ENCODE peak calls at places on chromosomes 3 and 15, in four cellular contexts. U is IMR-90, K is heart left ventricle, X is sigmoid colon. Y is an unnamed sample.

GRCh38 chr3:12724794-12725193 is 34.3 kb downstream of the TMEM40 start:
- DNase-seq in U (no peak), K (no peak), X (no peak), Y (no peak)

GRCh38 chr3:64454179-64454578 is 228.9 kb upstream of the PRICKLE2 start:
- DNase-seq in K (no peak), X (no peak), U (peak; percentile 85), Y (no peak)

GRCh38 chr3:63753567-63753966 is 65.5 kb upstream of the C3orf49 start:
- DNase-seq in U (peak; percentile 31), K (no peak), X (no peak), Y (no peak)

GRCh38 chr3:84108442-84108971 is 850.3 kb upstream of the CADM2 start:
- DNase-seq in X (no peak), U (peak; percentile 77), K (no peak), Y (no peak)

GRCh38 chr3:13518516-13519351 is 30.2 kb upstream of the FBLN2 start:
- DNase-seq in K (peak; percentile 83), X (peak; percentile 86), U (no peak), Y (peak; percentile 94)

GRCh38 chr15:89837134-89837829 is 22.6 kb upstream of the ANPEP start:
- DNase-seq in U (peak; percentile 59), X (no peak), K (no peak), Y (no peak)

GRCh38 chr3:184382326-184383032 is 2.6 kb downstream of the CHRD start:
- DNase-seq in X (no peak), K (no peak), U (no peak), Y (no peak)

GRCh38 chr3:42652611-42653302 is 740 bp upstream of the ZBTB47 start:
- DNase-seq in U (peak; percentile 78), K (peak; percentile 65), X (peak; percentile 85), Y (peak; percentile 82)

GRCh38 chr15:31062310-31062964 is 39.1 kb downstream of the TRPM1 start:
- DNase-seq in K (no peak), U (no peak), X (no peak), Y (no peak)

GRCh38 chr3:15974647-15975046 is 176.9 kb upstream of the ANKRD28 start:
- DNase-seq in K (no peak), X (no peak), U (no peak), Y (no peak)

GRCh38 chr15:25474251-25474650 is 35.4 kb upstream of the UBE3A start:
- DNase-seq in X (no peak), U (no peak), K (no peak), Y (no peak)

GRCh38 chr15:43274136-43274535 is 7.4 kb upstream of the TGM5 start:
- DNase-seq in X (no peak), U (no peak), K (peak; percentile 82), Y (no peak)

GRCh38 chr3:151925876-151926275 is 52.4 kb downstream of the SUCNR1 start:
- DNase-seq in U (peak; percentile 83), K (no peak), X (no peak), Y (no peak)

GRCh38 chr15:61115241-61115640 is 113.9 kb downstream of the RORA start:
- DNase-seq in X (no peak), K (no peak), U (peak; percentile 2), Y (no peak)

GRCh38 chr3:163622384-163622783 is 1455.9 kb downstream of the SI start:
- DNase-seq in U (no peak), K (no peak), X (no peak), Y (no peak)

GRCh38 chr3:132256984-132257383 is 60.2 kb upstream of the ACP3 start:
- DNase-seq in U (peak; percentile 56), X (no peak), K (no peak), Y (no peak)

GRCh38 chr15:71780349-71780976 is 29.9 kb upstream of the NR2E3 start:
- DNase-seq in U (peak; percentile 66), X (no peak), K (no peak), Y (no peak)

GRCh38 chr3:6601374-6601773 is 259.5 kb upstream of the GRM7 start:
- DNase-seq in U (no peak), K (no peak), X (no peak), Y (no peak)

GRCh38 chr3:100169186-100169585 is 54.9 kb upstream of the FILIP1L start:
- DNase-seq in U (no peak), X (no peak), K (peak; percentile 44), Y (no peak)

GRCh38 chr3:139797724-139798343 is 120.1 kb upstream of the NMNAT3 start:
- DNase-seq in X (no peak), U (peak; percentile 6), K (no peak), Y (no peak)

GRCh38 chr3:129961142-129961541 is 13.4 kb upstream of the TRH start:
- DNase-seq in X (no peak), K (no peak), U (no peak), Y (no peak)

GRCh38 chr3:40920041-40920440 is 279.3 kb upstream of the CTNNB1 start:
- DNase-seq in X (no peak), U (no peak), K (no peak), Y (no peak)

GRCh38 chr3:77038928-77039605 is 832 bp upstream of the ROBO2 start:
- DNase-seq in K (no peak), U (peak; percentile 11), X (no peak), Y (peak; percentile 52)

GRCh38 chr3:13299531-13300155 is 120.5 kb downstream of the NUP210 start:
- DNase-seq in U (no peak), X (no peak), K (no peak), Y (no peak)

GRCh38 chr3:103271575-103271974 is 836.8 kb downstream of the ZPLD1 start:
- DNase-seq in K (no peak), X (no peak), U (no peak), Y (no peak)

GRCh38 chr3:194103475-194103874 is 32.5 kb upstream of the HES1 start:
- DNase-seq in X (no peak), K (no peak), U (no peak), Y (no peak)

GRCh38 chr3:23877324-23877980 is 39.3 kb downstream of the NKIRAS1 start:
- DNase-seq in X (no peak), U (peak; percentile 81), K (no peak), Y (no peak)

GRCh38 chr3:157753753-157754152 is 250.5 kb upstream of the VEPH1 start:
- DNase-seq in X (no peak), U (no peak), K (no peak), Y (no peak)

GRCh38 chr3:157754415-157754814 is 251.2 kb upstream of the VEPH1 start:
- DNase-seq in U (no peak), X (no peak), K (no peak), Y (no peak)

GRCh38 chr3:157752952-157753351 is 249.7 kb upstream of the VEPH1 start:
- DNase-seq in U (no peak), K (no peak), X (no peak), Y (no peak)

DNA sequence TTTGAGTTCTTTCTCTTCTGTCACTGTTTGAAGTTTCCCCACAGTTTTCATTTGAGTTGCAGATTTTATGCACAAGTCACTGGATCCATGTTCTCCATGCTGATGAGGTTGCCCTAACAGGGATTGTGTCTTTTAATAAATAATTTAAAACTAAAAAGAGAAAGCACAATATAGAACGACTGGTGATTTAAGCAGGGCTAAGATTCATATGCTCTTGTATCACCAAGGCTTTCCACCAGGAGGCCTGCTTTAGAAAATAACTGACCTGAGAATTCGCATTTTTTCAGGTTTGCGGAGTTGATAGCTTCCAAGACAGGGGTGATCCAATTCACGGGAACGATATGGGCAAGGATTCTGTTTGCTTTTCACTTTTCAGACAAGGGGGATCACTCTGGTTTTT is 252.0 kb upstream of the VEPH1 start:
- DNase-seq in U (no peak), X (no peak), K (no peak), Y (no peak)
- TF ChIP-seq CTCF in U (peak; percentile 16), X (no peak), K (no peak), Y (no peak)

GRCh38 chr3:134315286-134316106 is 58.8 kb downstream of the AMOTL2 start:
- DNase-seq in U (peak; percentile 82), X (peak; percentile 89), K (peak; percentile 66), Y (peak; percentile 89)
- TF ChIP-seq POLR2A in U (no peak), X (no peak), K (no peak), Y (no peak)

GRCh38 chr15:34354286-34354685 is 11.2 kb downstream of the NUTM1 start:
- DNase-seq in X (no peak), U (no peak), K (no peak), Y (no peak)

GRCh38 chr15:34353627-34354026 is 10.5 kb downstream of the NUTM1 start:
- DNase-seq in X (no peak), U (no peak), K (no peak), Y (no peak)

GRCh38 chr15:34349769-34350168 is 6.7 kb downstream of the NUTM1 start:
- DNase-seq in X (no peak), K (no peak), U (no peak), Y (no peak)

GRCh38 chr15:34347951-34348638 is 5.0 kb downstream of the NUTM1 start:
- DNase-seq in K (no peak), X (no peak), U (no peak), Y (no peak)

DNA sequence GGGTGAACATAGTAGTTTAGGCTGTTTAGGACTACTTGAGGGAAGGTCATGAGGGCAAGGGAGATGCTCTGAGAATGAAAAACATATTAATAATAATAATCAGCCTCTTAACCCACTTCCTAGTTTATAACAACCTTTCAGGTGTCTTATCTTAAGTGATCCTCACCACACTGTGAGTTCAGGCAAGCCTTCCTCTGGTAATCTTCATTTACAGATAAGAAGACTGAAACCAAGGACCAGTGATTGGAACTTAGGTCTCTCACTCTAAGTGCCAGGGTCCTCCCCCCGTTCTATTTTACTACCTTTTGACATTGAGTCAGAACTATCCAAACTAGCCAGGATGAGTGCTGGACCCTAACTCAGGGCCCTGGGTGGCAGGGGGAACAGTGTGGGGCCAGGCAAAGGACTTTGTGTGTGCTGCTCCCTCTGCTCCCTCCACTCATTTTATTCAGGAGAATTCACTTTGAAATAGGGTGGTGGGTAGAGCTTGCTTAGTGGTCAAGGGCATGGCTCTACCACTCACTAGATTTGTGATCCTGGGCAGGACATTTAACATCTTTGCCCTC is 5.7 kb downstream of the NUTM1 start:
- DNase-seq in U (no peak), K (no peak), X (no peak), Y (no peak)
- TF ChIP-seq CTCF in U (no peak), K (no peak), X (no peak), Y (no peak)

DNA sequence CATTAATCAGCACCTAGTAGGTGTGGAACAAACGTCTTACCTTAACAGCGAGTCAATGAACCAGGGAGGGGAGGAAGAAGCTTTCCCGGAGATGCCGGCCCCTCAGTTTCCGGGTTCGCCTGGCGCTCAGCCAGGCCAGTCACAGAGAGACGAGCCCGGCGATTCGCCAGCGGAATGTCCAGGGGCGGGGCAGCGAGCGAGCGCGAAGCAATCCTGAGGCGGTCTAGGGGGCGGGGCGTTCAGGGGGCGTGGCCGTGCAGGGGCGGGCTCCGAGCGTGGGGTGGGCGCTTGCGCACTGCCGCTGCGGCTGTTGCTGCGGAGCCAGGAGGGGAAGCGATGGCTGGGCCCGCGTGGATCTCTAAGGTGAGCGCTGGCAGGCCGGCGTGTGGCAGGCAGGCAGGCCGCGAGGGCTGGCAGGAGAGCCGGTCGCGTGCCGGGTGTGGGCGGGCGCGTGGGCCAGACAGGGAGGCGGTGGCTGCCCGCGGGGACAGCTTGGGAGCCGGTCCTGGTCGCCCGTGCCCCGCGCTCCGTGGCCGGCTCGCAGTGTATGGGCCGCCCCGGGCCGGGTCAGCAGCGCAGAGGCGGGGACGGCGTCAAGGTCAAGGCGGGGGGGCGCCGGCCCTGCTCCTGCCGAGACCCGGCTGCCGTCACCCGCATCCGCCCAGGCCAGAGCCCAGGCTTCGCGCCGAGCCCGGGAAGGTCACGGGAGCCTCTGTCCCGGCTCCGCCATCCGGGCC is at the start of gene IDH3A:
- DNase-seq in X (peak; percentile 100), K (peak; percentile 100), U (peak; percentile 92), Y (peak; percentile 100)
- TF ChIP-seq POLR2A in X (peak; percentile 39), K (peak; percentile 94), U (peak; percentile 75), Y (no peak)

DNA sequence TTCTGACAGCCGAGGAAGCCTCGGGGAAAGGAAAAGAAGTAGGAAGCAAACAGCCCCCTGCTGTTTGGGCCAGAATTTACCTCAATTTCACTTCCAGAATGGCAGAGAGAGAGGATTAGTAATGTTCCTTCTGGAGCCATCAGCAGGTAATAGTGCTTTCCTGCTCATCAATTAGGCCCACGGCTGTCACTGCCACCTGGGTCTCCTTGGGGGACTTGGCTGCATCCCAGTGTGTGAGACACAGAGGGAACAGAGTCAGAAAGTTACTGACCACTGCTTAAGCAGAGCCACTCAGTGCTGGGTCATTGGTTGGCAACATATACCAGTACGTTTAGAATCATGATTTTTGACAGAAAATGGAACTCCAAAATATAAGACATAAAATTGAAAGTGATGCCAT is 397.0 kb downstream of the EPHA3 start:
- DNase-seq in X (no peak), U (no peak), K (no peak), Y (no peak)
- TF ChIP-seq CTCF in X (no peak), U (no peak), K (no peak), Y (no peak)